ENCODE peak calls at places on chromosomes 4 and X, in four cellular contexts. A is mammary epithelial cell, D is transverse colon, P is testis. S is an unnamed sample.

GRCh38 chr4:99759988-99760387 is 56.6 kb upstream of the DAPP1 start:
- DNase-seq in A (no peak), D (no peak), P (no peak), S (no peak)

GRCh38 chrX:74251006-74251930 is 52.7 kb upstream of the ZCCHC13 start:
- DNase-seq in A (peak; percentile 50), D (peak; percentile 15), P (no peak), S (no peak)

GRCh38 chr4:3177905-3178304 is 71.1 kb upstream of the MSANTD1 start:
- DNase-seq in A (no peak), D (no peak), P (no peak), S (no peak)

GRCh38 chr4:98996056-98996941 is 778 bp downstream of the METAP1 start:
- DNase-seq in A (peak; percentile 53), D (peak; percentile 24), P (peak; percentile 38), S (no peak)

GRCh38 chr4:68299492-68300457 is 50.1 kb downstream of the YTHDC1 start:
- DNase-seq in A (peak; percentile 2), D (no peak), P (no peak), S (no peak)

GRCh38 chr4:158513246-158513645 is 8.4 kb upstream of the RXFP1 start:
- DNase-seq in A (no peak), D (no peak), P (no peak), S (no peak)

GRCh38 chrX:53281321-53281822 is at the start of gene IQSEC2:
- DNase-seq in A (peak; percentile 71), D (peak; percentile 89), P (peak; percentile 85), S (peak; percentile 76)

GRCh38 chr4:180057891-180058643 is 2185.1 kb upstream of the TENM3 start:
- DNase-seq in A (peak; percentile 12), D (peak; percentile 13), P (peak; percentile 35), S (peak; percentile 55)

GRCh38 chr4:67723949-67724348 is 23.0 kb upstream of the UBA6 start:
- DNase-seq in A (no peak), D (no peak), P (no peak), S (no peak)

GRCh38 chrX:151176351-151176750 is at the start of gene GPR50:
- DNase-seq in A (no peak), D (no peak), P (no peak), S (no peak)

GRCh38 chr4:86653237-86653865 is 59.2 kb downstream of the PTPN13 start:
- DNase-seq in A (no peak), D (peak; percentile 8), P (no peak), S (no peak)

GRCh38 chr4:151302432-151302831 is 23.0 kb downstream of the SH3D19 start:
- DNase-seq in A (no peak), D (no peak), P (no peak), S (no peak)

GRCh38 chrX:135977611-135978010 is 3.8 kb upstream of the MMGT1 start:
- DNase-seq in A (peak; percentile 20), D (no peak), P (no peak), S (no peak)

GRCh38 chrX:150456466-150456865 is 93.3 kb downstream of the MAMLD1 start:
- DNase-seq in A (peak; percentile 69), D (no peak), P (no peak), S (no peak)

GRCh38 chrX:140572724-140573123 is 67.9 kb upstream of the SOX3 start:
- DNase-seq in A (peak; percentile 14), D (peak; percentile 14), P (peak; percentile 49), S (no peak)

GRCh38 chr4:137705171-137705783 is 173.0 kb upstream of the PCDH18 start:
- DNase-seq in A (no peak), D (no peak), P (no peak), S (no peak)

GRCh38 chr4:137648531-137648930 is 116.2 kb upstream of the PCDH18 start:
- DNase-seq in A (no peak), D (no peak), P (no peak), S (no peak)

GRCh38 chr4:6992728-6993655 is 50.2 kb upstream of the TADA2B start:
- DNase-seq in A (peak; percentile 68), D (no peak), P (no peak), S (no peak)

GRCh38 chrX:56563231-56564116 is at the start of gene UBQLN2:
- DNase-seq in A (peak; percentile 69), D (peak; percentile 85), P (peak; percentile 86), S (peak; percentile 60)

GRCh38 chr4:40909363-40909876 is 159.7 kb downstream of the NSUN7 start:
- DNase-seq in A (peak; percentile 81), D (no peak), P (no peak), S (no peak)

GRCh38 chrX:74656079-74656745 is 41.8 kb upstream of the RLIM start:
- DNase-seq in A (no peak), D (no peak), P (no peak), S (no peak)

GRCh38 chr4:94256833-94257232 is 49.2 kb downstream of the SMARCAD1 start:
- DNase-seq in A (no peak), D (no peak), P (no peak), S (no peak)

GRCh38 chr4:40194602-40195161 is 2.1 kb upstream of the RHOH start:
- DNase-seq in A (no peak), D (peak; percentile 46), P (no peak), S (no peak)

GRCh38 chr4:93810340-93810992 is 18.1 kb upstream of the ATOH1 start:
- DNase-seq in A (no peak), D (peak; percentile 37), P (peak; percentile 68), S (no peak)

GRCh38 chrX:152988536-152989291 is 5.2 kb downstream of the PNMA5 start:
- DNase-seq in A (no peak), D (no peak), P (no peak), S (no peak)

GRCh38 chr4:149891381-149891780 is 75.7 kb upstream of the IQCM start:
- DNase-seq in A (no peak), D (no peak), P (peak; percentile 21), S (no peak)

GRCh38 chr4:6118201-6118600 is 82.1 kb downstream of the JAKMIP1 start:
- DNase-seq in A (no peak), D (no peak), P (no peak), S (no peak)

GRCh38 chr4:124202106-124202505 is 510.4 kb downstream of the ANKRD50 start:
- DNase-seq in A (no peak), D (no peak), P (peak; percentile 57), S (no peak)

GRCh38 chrX:7164174-7164573 is 16.2 kb upstream of the PUDP start:
- DNase-seq in A (no peak), D (no peak), P (no peak), S (no peak)

GRCh38 chr4:113757486-113757885 is 4.1 kb downstream of the CAMK2D start:
- DNase-seq in A (no peak), D (no peak), P (no peak), S (no peak)
- H3K4me1 ChIP-seq in A (peaks cover 17% of the 10 kb centered on the region), D (peaks cover 9% of the 10 kb centered on the region), P (no peaks in the 10 kb centered on the region), S (peaks cover 32% of the 10 kb centered on the region)

GRCh38 chrX:118802857-118803256 is 20.8 kb upstream of the ZCCHC12 start:
- DNase-seq in A (no peak), D (no peak), P (no peak), S (no peak)
- H3K27ac ChIP-seq in A (no peak overlapping the region), D (no peak overlapping the region), P (no peak overlapping the region), S (no peak overlapping the region)

GRCh38 chr4:76666940-76667532 is 230.9 kb downstream of the SOWAHB start:
- DNase-seq in A (peak; percentile 9), D (peak; percentile 38), P (no peak), S (no peak)
- H3K36me3 ChIP-seq in A (no peaks in the 10 kb centered on the region), D (no peaks in the 10 kb centered on the region), P (no peaks in the 10 kb centered on the region), S (no peaks in the 10 kb centered on the region)

GRCh38 chr4:113616443-113616842 is 145.1 kb downstream of the CAMK2D start:
- DNase-seq in A (peak; percentile 58), D (no peak), P (no peak), S (no peak)
- H3K4me1 ChIP-seq in A (no peaks in the 10 kb centered on the region), D (no peaks in the 10 kb centered on the region), P (peaks cover 4% of the 10 kb centered on the region), S (no peaks in the 10 kb centered on the region)

GRCh38 chr4:83112239-83112638 is 2.3 kb downstream of the PLAC8 start:
- DNase-seq in A (no peak), D (peak; percentile 21), P (no peak), S (no peak)

GRCh38 chr4:83110970-83111369 is 3.6 kb downstream of the PLAC8 start:
- DNase-seq in A (no peak), D (no peak), P (no peak), S (no peak)

GRCh38 chr4:83109480-83110221 is 4.9 kb downstream of the PLAC8 start:
- DNase-seq in A (no peak), D (peak; percentile 45), P (peak; percentile 21), S (no peak)

GRCh38 chr4:83108101-83108861 is 6.2 kb downstream of the PLAC8 start:
- DNase-seq in A (no peak), D (peak; percentile 11), P (no peak), S (no peak)

DNA sequence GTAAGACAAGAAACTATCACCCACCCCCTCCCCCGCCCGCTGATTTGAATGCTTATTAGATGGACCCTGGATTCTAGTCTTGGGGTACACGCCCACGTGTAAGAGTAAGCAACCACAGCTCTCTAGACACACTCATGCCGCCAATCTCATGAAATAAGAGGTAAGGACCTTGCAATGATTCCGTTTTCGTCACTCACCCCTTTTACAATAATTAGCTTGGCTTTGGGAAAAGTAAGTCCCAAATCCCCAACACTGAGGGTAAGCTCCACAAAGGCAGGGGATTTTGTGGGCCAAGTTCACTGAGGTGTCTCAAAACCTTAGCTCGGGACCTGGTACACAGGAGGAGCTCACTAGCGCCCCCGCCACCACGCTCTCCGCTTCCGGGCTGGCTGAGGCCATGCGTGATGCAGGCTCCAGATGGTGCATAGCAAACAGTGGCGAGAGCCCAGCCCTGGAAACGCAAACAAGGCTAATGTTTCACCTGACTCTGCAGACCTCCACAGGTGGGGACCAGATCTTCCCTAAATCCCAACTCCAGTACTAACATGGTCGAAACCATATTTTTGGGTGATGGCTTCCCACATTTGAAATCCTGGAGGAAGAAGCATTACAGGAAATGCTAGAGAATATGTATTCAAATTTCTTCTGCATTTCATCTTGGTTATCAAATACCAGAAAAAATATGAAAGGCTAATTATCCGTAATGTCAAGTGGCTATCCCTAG is 4.1 kb downstream of the PLAC8 start:
- DNase-seq in A (peak; percentile 72), D (peak; percentile 94), P (peak; percentile 88), S (peak; percentile 78)
- H3K27ac ChIP-seq in A (peak overlapping the region; percentile 48), D (peak overlapping the region; percentile 81), P (no peak overlapping the region), S (peak overlapping the region; percentile 45)

GRCh38 chr4:732480-732879 is 26.8 kb downstream of the PCGF3 start:
- DNase-seq in A (no peak), D (no peak), P (no peak), S (peak; percentile 40)
- H3K36me3 ChIP-seq in A (peaks cover 9% of the 10 kb centered on the region), D (peaks cover 5% of the 10 kb centered on the region), P (no peaks in the 10 kb centered on the region), S (peaks cover 43% of the 10 kb centered on the region)

DNA sequence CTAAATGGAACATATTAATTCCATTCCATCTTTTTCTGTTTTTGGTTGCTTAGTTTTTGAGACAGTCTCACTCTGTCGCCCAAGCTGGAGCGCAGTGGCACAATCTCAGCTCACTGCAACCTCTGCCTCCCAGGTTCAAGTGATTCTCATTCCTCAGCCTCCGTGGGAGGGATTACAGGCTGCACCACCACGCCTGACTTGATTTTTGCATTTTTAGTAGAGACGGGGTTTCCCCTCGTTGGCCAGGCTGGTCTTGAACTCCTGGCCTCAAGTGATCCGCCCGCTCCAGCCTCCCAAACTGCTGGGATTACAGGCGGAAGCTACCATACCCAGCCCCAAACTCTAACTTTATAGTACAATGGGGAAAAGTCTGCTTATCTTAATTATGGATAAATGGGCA is 11.2 kb downstream of the HNRNPD start:
- DNase-seq in A (no peak), D (no peak), P (no peak), S (no peak)
- H3K4me1 ChIP-seq in A (peaks cover 4% of the 10 kb centered on the region), D (peaks cover 23% of the 10 kb centered on the region), P (peaks cover 11% of the 10 kb centered on the region), S (peaks cover 27% of the 10 kb centered on the region)